ENCODE peak calls at places on chromosomes 13 and 19, in nine cellular contexts. One of them, this sample, is unnamed. For H3K36me3, the result is how much of the 10 kb centered on the place peaks cover.

GRCh38 chr13:48828962-48829405 is 146.7 kb upstream of the FNDC3A start:
- DNase-seq in ascending aorta: no peak
- DNase-seq in breast epithelium: no peak
- DNase-seq in stomach: no peak
- DNase-seq in colonic mucosa: no peak
- DNase-seq in SJSA1: no peak
- DNase-seq in transverse colon: no peak
- DNase-seq in thoracic aorta: no peak
- DNase-seq in MG63: no peak
- DNase-seq in this sample: no peak

GRCh38 chr19:28920269-28921066 is 292.5 kb downstream of the UQCRFS1 start:
- DNase-seq in transverse colon: no peak
- DNase-seq in ascending aorta: no peak
- DNase-seq in SJSA1: no peak
- DNase-seq in thoracic aorta: no peak
- DNase-seq in breast epithelium: no peak
- DNase-seq in colonic mucosa: no peak
- DNase-seq in stomach: no peak
- DNase-seq in MG63: no peak
- DNase-seq in this sample: no peak

GRCh38 chr19:13978721-13979191 is 26.4 kb downstream of the DCAF15 start:
- DNase-seq in MG63: no peak
- DNase-seq in stomach: no peak
- DNase-seq in colonic mucosa: no peak
- DNase-seq in ascending aorta: no peak
- DNase-seq in transverse colon: no peak
- DNase-seq in breast epithelium: no peak
- DNase-seq in thoracic aorta: no peak
- DNase-seq in SJSA1: no peak
- DNase-seq in this sample: no peak

GRCh38 chr19:3098141-3098514 is 4.0 kb downstream of the GNA11 start:
- DNase-seq in MG63: peak
- DNase-seq in transverse colon: no peak
- DNase-seq in thoracic aorta: no peak
- DNase-seq in breast epithelium: no peak
- DNase-seq in ascending aorta: no peak
- DNase-seq in SJSA1: no peak
- DNase-seq in stomach: no peak
- DNase-seq in colonic mucosa: peak
- DNase-seq in this sample: no peak

GRCh38 chr19:48400018-48400742 is 6.7 kb downstream of the GRIN2D start:
- DNase-seq in stomach: peak
- DNase-seq in ascending aorta: peak
- DNase-seq in thoracic aorta: no peak
- DNase-seq in colonic mucosa: peak
- DNase-seq in MG63: peak
- DNase-seq in breast epithelium: no peak
- DNase-seq in SJSA1: peak
- DNase-seq in transverse colon: peak
- DNase-seq in this sample: peak

GRCh38 chr13:67224148-67224846 is 5.8 kb downstream of the PCDH9 start:
- DNase-seq in breast epithelium: peak
- DNase-seq in stomach: peak
- DNase-seq in MG63: peak
- DNase-seq in thoracic aorta: peak
- DNase-seq in SJSA1: peak
- DNase-seq in transverse colon: peak
- DNase-seq in colonic mucosa: peak
- DNase-seq in ascending aorta: peak
- DNase-seq in this sample: peak

GRCh38 chr19:18781885-18782527 is 9.1 kb downstream of the COMP start:
- DNase-seq in SJSA1: no peak
- DNase-seq in ascending aorta: no peak
- DNase-seq in MG63: no peak
- DNase-seq in transverse colon: no peak
- DNase-seq in colonic mucosa: no peak
- DNase-seq in breast epithelium: no peak
- DNase-seq in stomach: no peak
- DNase-seq in thoracic aorta: no peak
- DNase-seq in this sample: no peak

GRCh38 chr19:2579678-2580280 is 103.9 kb downstream of the GADD45B start:
- DNase-seq in MG63: no peak
- DNase-seq in ascending aorta: peak
- DNase-seq in stomach: no peak
- DNase-seq in breast epithelium: no peak
- DNase-seq in SJSA1: no peak
- DNase-seq in transverse colon: no peak
- DNase-seq in thoracic aorta: no peak
- DNase-seq in colonic mucosa: no peak
- DNase-seq in this sample: no peak

DNA sequence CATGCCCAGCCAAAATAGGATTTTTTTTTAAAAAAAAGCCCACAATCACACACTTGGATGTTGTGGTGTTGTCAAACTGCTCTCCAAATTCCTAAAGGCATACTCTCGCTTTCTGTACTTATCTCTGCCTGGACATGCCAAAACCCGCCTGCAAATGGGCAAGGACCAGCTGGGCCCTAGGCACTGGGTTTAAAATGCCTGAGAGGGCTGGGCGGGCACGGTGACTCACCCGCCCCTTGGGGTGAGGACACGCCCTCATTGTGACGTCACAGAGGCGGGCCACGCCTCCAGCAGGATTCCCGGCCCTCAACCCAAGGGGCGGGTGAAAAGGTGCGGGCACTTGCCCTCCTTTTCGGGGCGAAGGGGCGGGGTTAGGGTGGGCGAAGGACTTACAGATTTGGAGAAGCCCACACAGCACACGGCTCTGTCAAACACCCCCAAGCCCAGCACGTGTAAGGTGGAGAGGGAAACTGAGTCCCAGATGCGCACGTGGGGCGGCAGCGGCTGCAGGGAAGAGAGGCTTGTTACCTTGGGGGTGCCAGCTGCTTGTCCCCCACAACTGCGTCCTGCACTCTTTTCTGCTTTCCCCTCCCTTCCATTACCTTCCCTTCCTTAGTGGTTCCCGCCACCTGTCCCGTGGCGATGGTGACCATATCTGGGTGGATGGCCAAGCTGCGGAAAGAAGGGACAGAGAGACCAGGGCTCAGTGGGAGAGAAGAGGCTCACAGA is 6.6 kb downstream of the EML2 start:
- DNase-seq in SJSA1: peak
- DNase-seq in colonic mucosa: peak
- DNase-seq in transverse colon: peak
- DNase-seq in ascending aorta: peak
- DNase-seq in breast epithelium: peak
- DNase-seq in stomach: peak
- DNase-seq in thoracic aorta: peak
- DNase-seq in MG63: peak
- DNase-seq in this sample: peak
- H3K36me3 ChIP-seq in SJSA1: under half
- H3K36me3 ChIP-seq in colonic mucosa: under half
- H3K36me3 ChIP-seq in transverse colon: under half
- H3K36me3 ChIP-seq in ascending aorta: under half
- H3K36me3 ChIP-seq in breast epithelium: under half
- H3K36me3 ChIP-seq in stomach: under half
- H3K36me3 ChIP-seq in thoracic aorta: under half
- H3K36me3 ChIP-seq in MG63: under half
- H3K36me3 ChIP-seq in this sample: under half

DNA sequence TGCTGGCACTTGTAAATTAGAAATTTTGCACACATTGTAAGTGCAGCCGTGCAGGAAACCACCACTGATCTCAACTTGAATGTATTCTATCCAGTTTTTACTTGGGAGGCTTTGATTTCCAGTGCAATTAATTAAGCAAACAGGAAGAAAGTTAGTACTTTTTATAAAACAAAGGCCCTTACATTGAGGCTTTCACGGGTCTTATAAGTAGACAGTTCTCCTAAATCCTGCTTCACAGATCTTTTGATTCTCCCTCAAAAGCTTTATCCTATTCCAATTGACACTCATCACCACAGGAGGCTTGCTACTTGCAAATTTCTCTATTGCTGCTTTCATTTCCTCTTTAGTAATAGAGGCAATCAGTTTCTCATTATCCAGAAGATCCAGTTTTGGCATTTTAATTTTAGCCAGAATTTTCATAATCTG is 90.1 kb downstream of the ERCC5 start:
- DNase-seq in MG63: no peak
- DNase-seq in breast epithelium: no peak
- DNase-seq in thoracic aorta: no peak
- DNase-seq in transverse colon: no peak
- DNase-seq in stomach: no peak
- DNase-seq in ascending aorta: no peak
- DNase-seq in colonic mucosa: no peak
- DNase-seq in SJSA1: no peak
- DNase-seq in this sample: no peak
- H3K4me3 ChIP-seq in MG63: no peak
- H3K4me3 ChIP-seq in breast epithelium: no peak
- H3K4me3 ChIP-seq in thoracic aorta: no peak
- H3K4me3 ChIP-seq in transverse colon: no peak
- H3K4me3 ChIP-seq in stomach: no peak
- H3K4me3 ChIP-seq in ascending aorta: no peak
- H3K4me3 ChIP-seq in colonic mucosa: no peak
- H3K4me3 ChIP-seq in SJSA1: no peak
- H3K4me3 ChIP-seq in this sample: no peak

GRCh38 chr19:45489216-45489855 is 7.5 kb downstream of the RTN2 start:
- DNase-seq in transverse colon: no peak
- DNase-seq in stomach: no peak
- DNase-seq in thoracic aorta: no peak
- DNase-seq in SJSA1: no peak
- DNase-seq in colonic mucosa: no peak
- DNase-seq in breast epithelium: no peak
- DNase-seq in ascending aorta: no peak
- DNase-seq in MG63: no peak
- DNase-seq in this sample: no peak

GRCh38 chr19:45495178-45495577 is 1.7 kb downstream of the RTN2 start:
- DNase-seq in SJSA1: no peak
- DNase-seq in thoracic aorta: no peak
- DNase-seq in MG63: no peak
- DNase-seq in ascending aorta: no peak
- DNase-seq in stomach: no peak
- DNase-seq in breast epithelium: no peak
- DNase-seq in colonic mucosa: no peak
- DNase-seq in transverse colon: no peak
- DNase-seq in this sample: no peak

GRCh38 chr19:45494261-45494916 is 2.5 kb downstream of the RTN2 start:
- DNase-seq in colonic mucosa: no peak
- DNase-seq in thoracic aorta: no peak
- DNase-seq in stomach: no peak
- DNase-seq in MG63: no peak
- DNase-seq in SJSA1: no peak
- DNase-seq in ascending aorta: no peak
- DNase-seq in breast epithelium: no peak
- DNase-seq in transverse colon: no peak
- DNase-seq in this sample: no peak

GRCh38 chr19:45492137-45492626 is 4.7 kb downstream of the RTN2 start:
- DNase-seq in breast epithelium: no peak
- DNase-seq in SJSA1: no peak
- DNase-seq in ascending aorta: no peak
- DNase-seq in colonic mucosa: no peak
- DNase-seq in stomach: no peak
- DNase-seq in MG63: no peak
- DNase-seq in transverse colon: no peak
- DNase-seq in thoracic aorta: no peak
- DNase-seq in this sample: no peak

GRCh38 chr19:45492627-45493470 is 4.0 kb downstream of the RTN2 start:
- DNase-seq in SJSA1: no peak
- DNase-seq in colonic mucosa: peak
- DNase-seq in ascending aorta: no peak
- DNase-seq in MG63: no peak
- DNase-seq in transverse colon: peak
- DNase-seq in breast epithelium: peak
- DNase-seq in stomach: no peak
- DNase-seq in thoracic aorta: no peak
- DNase-seq in this sample: peak
- H3K36me3 ChIP-seq in SJSA1: under half
- H3K36me3 ChIP-seq in colonic mucosa: under half
- H3K36me3 ChIP-seq in ascending aorta: under half
- H3K36me3 ChIP-seq in MG63: under half
- H3K36me3 ChIP-seq in transverse colon: under half
- H3K36me3 ChIP-seq in breast epithelium: under half
- H3K36me3 ChIP-seq in stomach: under half
- H3K36me3 ChIP-seq in thoracic aorta: under half
- H3K36me3 ChIP-seq in this sample: under half

DNA sequence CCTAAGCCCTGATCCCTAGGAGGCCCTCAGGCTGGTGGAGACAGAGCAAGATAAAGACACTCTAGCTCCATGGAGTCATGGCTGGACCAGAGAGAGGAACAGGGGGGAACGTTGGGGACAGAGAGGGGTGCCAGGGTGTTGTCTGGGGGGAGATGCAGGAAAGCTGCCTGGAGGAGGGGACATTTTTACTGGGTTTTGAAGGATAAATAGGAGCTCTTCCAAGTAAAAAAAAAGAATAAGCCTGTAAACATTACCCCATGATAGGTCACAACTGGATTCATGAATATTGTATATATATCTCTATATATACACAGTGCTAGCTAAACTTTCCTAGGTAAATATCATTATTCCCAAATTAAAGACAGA is 714 bp downstream of the HSH2D start:
- DNase-seq in breast epithelium: no peak
- DNase-seq in MG63: no peak
- DNase-seq in ascending aorta: no peak
- DNase-seq in stomach: no peak
- DNase-seq in transverse colon: no peak
- DNase-seq in SJSA1: no peak
- DNase-seq in colonic mucosa: no peak
- DNase-seq in thoracic aorta: no peak
- DNase-seq in this sample: no peak
- H3K4me3 ChIP-seq in breast epithelium: no peak
- H3K4me3 ChIP-seq in MG63: no peak
- H3K4me3 ChIP-seq in ascending aorta: no peak
- H3K4me3 ChIP-seq in stomach: peak
- H3K4me3 ChIP-seq in transverse colon: peak
- H3K4me3 ChIP-seq in SJSA1: no peak
- H3K4me3 ChIP-seq in colonic mucosa: peak
- H3K4me3 ChIP-seq in thoracic aorta: peak
- H3K4me3 ChIP-seq in this sample: no peak

GRCh38 chr13:113172419-113172926 is 14.0 kb downstream of the PROZ start:
- DNase-seq in SJSA1: no peak
- DNase-seq in ascending aorta: peak
- DNase-seq in thoracic aorta: no peak
- DNase-seq in colonic mucosa: no peak
- DNase-seq in stomach: no peak
- DNase-seq in transverse colon: no peak
- DNase-seq in MG63: no peak
- DNase-seq in breast epithelium: no peak
- DNase-seq in this sample: no peak
- H3K36me3 ChIP-seq in SJSA1: half or more
- H3K36me3 ChIP-seq in ascending aorta: under half
- H3K36me3 ChIP-seq in thoracic aorta: under half
- H3K36me3 ChIP-seq in colonic mucosa: under half
- H3K36me3 ChIP-seq in stomach: under half
- H3K36me3 ChIP-seq in transverse colon: under half
- H3K36me3 ChIP-seq in MG63: half or more
- H3K36me3 ChIP-seq in breast epithelium: under half
- H3K36me3 ChIP-seq in this sample: under half

GRCh38 chr19:50565984-50566903 is 2.0 kb downstream of the LRRC4B start:
- DNase-seq in SJSA1: no peak
- DNase-seq in transverse colon: no peak
- DNase-seq in breast epithelium: no peak
- DNase-seq in stomach: no peak
- DNase-seq in colonic mucosa: no peak
- DNase-seq in MG63: no peak
- DNase-seq in thoracic aorta: no peak
- DNase-seq in ascending aorta: no peak
- DNase-seq in this sample: no peak
- H3K4me3 ChIP-seq in SJSA1: no peak
- H3K4me3 ChIP-seq in transverse colon: no peak
- H3K4me3 ChIP-seq in breast epithelium: no peak
- H3K4me3 ChIP-seq in stomach: no peak
- H3K4me3 ChIP-seq in colonic mucosa: no peak
- H3K4me3 ChIP-seq in MG63: no peak
- H3K4me3 ChIP-seq in thoracic aorta: no peak
- H3K4me3 ChIP-seq in ascending aorta: no peak
- H3K4me3 ChIP-seq in this sample: no peak